ENCODE peak calls at places on chromosomes 6 and 20, in eight cellular contexts. One of them, this sample, is unnamed.

GRCh38 chr6:159969204-159969912 is 476 bp downstream of the IGF2R start:
- DNase-seq in substantia nigra: no peak
- DNase-seq in thoracic aorta: no peak
- DNase-seq in NCI-H2081: no peak
- DNase-seq in IMR-90: peak
- DNase-seq in left ventricle myocardium inferior: peak
- DNase-seq in sciatic nerve: peak
- DNase-seq in cardiac fibroblast: peak
- DNase-seq in this sample: no peak

GRCh38 chr6:66662721-66663120 is 955.7 kb upstream of the EYS start:
- DNase-seq in substantia nigra: no peak
- DNase-seq in thoracic aorta: no peak
- DNase-seq in NCI-H2081: no peak
- DNase-seq in IMR-90: no peak
- DNase-seq in left ventricle myocardium inferior: no peak
- DNase-seq in sciatic nerve: no peak
- DNase-seq in cardiac fibroblast: no peak
- DNase-seq in this sample: no peak

GRCh38 chr20:34947336-34947735 is 8.3 kb downstream of the GSS start:
- DNase-seq in substantia nigra: no peak
- DNase-seq in thoracic aorta: no peak
- DNase-seq in NCI-H2081: no peak
- DNase-seq in IMR-90: no peak
- DNase-seq in left ventricle myocardium inferior: no peak
- DNase-seq in sciatic nerve: no peak
- DNase-seq in cardiac fibroblast: no peak
- DNase-seq in this sample: no peak

GRCh38 chr6:26032387-26033131 is 54.7 kb upstream of the HFE start:
- DNase-seq in substantia nigra: no peak
- DNase-seq in thoracic aorta: no peak
- DNase-seq in NCI-H2081: no peak
- DNase-seq in IMR-90: peak
- DNase-seq in left ventricle myocardium inferior: no peak
- DNase-seq in sciatic nerve: no peak
- DNase-seq in cardiac fibroblast: peak
- DNase-seq in this sample: no peak

GRCh38 chr6:18314317-18314997 is 50.1 kb upstream of the DEK start:
- DNase-seq in substantia nigra: no peak
- DNase-seq in thoracic aorta: no peak
- DNase-seq in NCI-H2081: no peak
- DNase-seq in IMR-90: peak
- DNase-seq in left ventricle myocardium inferior: no peak
- DNase-seq in sciatic nerve: no peak
- DNase-seq in cardiac fibroblast: no peak
- DNase-seq in this sample: no peak

GRCh38 chr6:84882768-84883766 is 118.7 kb upstream of the TBX18 start:
- DNase-seq in substantia nigra: no peak
- DNase-seq in thoracic aorta: no peak
- DNase-seq in NCI-H2081: no peak
- DNase-seq in IMR-90: no peak
- DNase-seq in left ventricle myocardium inferior: no peak
- DNase-seq in sciatic nerve: no peak
- DNase-seq in cardiac fibroblast: no peak
- DNase-seq in this sample: no peak

GRCh38 chr6:10597499-10598001 is 76.4 kb downstream of the GCNT2 start:
- DNase-seq in substantia nigra: no peak
- DNase-seq in thoracic aorta: no peak
- DNase-seq in NCI-H2081: no peak
- DNase-seq in IMR-90: no peak
- DNase-seq in left ventricle myocardium inferior: no peak
- DNase-seq in sciatic nerve: no peak
- DNase-seq in cardiac fibroblast: no peak
- DNase-seq in this sample: no peak

GRCh38 chr6:157143171-157143884 is 180.0 kb downstream of the TMEM242 start:
- DNase-seq in substantia nigra: no peak
- DNase-seq in thoracic aorta: peak
- DNase-seq in NCI-H2081: peak
- DNase-seq in IMR-90: peak
- DNase-seq in left ventricle myocardium inferior: peak
- DNase-seq in sciatic nerve: no peak
- DNase-seq in cardiac fibroblast: peak
- DNase-seq in this sample: no peak

GRCh38 chr20:63322923-63323253 is 29.9 kb downstream of the COL20A1 start:
- DNase-seq in substantia nigra: no peak
- DNase-seq in thoracic aorta: no peak
- DNase-seq in NCI-H2081: no peak
- DNase-seq in IMR-90: no peak
- DNase-seq in left ventricle myocardium inferior: no peak
- DNase-seq in sciatic nerve: no peak
- DNase-seq in cardiac fibroblast: no peak
- DNase-seq in this sample: no peak

GRCh38 chr6:12288844-12289654 is 1.1 kb upstream of the EDN1 start:
- DNase-seq in substantia nigra: no peak
- DNase-seq in thoracic aorta: no peak
- DNase-seq in NCI-H2081: peak
- DNase-seq in IMR-90: peak
- DNase-seq in left ventricle myocardium inferior: peak
- DNase-seq in sciatic nerve: no peak
- DNase-seq in cardiac fibroblast: peak
- DNase-seq in this sample: no peak

GRCh38 chr20:32325706-32326506 is 32.2 kb upstream of the ASXL1 start:
- DNase-seq in substantia nigra: no peak
- DNase-seq in thoracic aorta: no peak
- DNase-seq in NCI-H2081: peak
- DNase-seq in IMR-90: peak
- DNase-seq in left ventricle myocardium inferior: no peak
- DNase-seq in sciatic nerve: no peak
- DNase-seq in cardiac fibroblast: peak
- DNase-seq in this sample: no peak

GRCh38 chr20:25196701-25197120 is 1.2 kb downstream of the ENTPD6 start:
- DNase-seq in substantia nigra: no peak
- DNase-seq in thoracic aorta: no peak
- DNase-seq in NCI-H2081: no peak
- DNase-seq in IMR-90: no peak
- DNase-seq in left ventricle myocardium inferior: no peak
- DNase-seq in sciatic nerve: no peak
- DNase-seq in cardiac fibroblast: no peak
- DNase-seq in this sample: no peak

GRCh38 chr6:67683960-67684359 is 951.1 kb upstream of the ADGRB3 start:
- DNase-seq in substantia nigra: no peak
- DNase-seq in thoracic aorta: no peak
- DNase-seq in NCI-H2081: no peak
- DNase-seq in IMR-90: peak
- DNase-seq in left ventricle myocardium inferior: no peak
- DNase-seq in sciatic nerve: no peak
- DNase-seq in cardiac fibroblast: peak
- DNase-seq in this sample: no peak

GRCh38 chr20:51801220-51801991 is 915 bp downstream of the SALL4 start:
- DNase-seq in substantia nigra: no peak
- DNase-seq in thoracic aorta: no peak
- DNase-seq in NCI-H2081: no peak
- DNase-seq in IMR-90: no peak
- DNase-seq in left ventricle myocardium inferior: no peak
- DNase-seq in sciatic nerve: no peak
- DNase-seq in cardiac fibroblast: no peak
- DNase-seq in this sample: no peak

GRCh38 chr20:8126979-8127378 is 5.1 kb upstream of the PLCB1 start:
- DNase-seq in substantia nigra: no peak
- DNase-seq in thoracic aorta: no peak
- DNase-seq in NCI-H2081: no peak
- DNase-seq in IMR-90: no peak
- DNase-seq in left ventricle myocardium inferior: no peak
- DNase-seq in sciatic nerve: no peak
- DNase-seq in cardiac fibroblast: no peak
- DNase-seq in this sample: no peak

GRCh38 chr20:19433371-19434316 is 221.2 kb downstream of the SLC24A3 start:
- DNase-seq in substantia nigra: no peak
- DNase-seq in thoracic aorta: no peak
- DNase-seq in NCI-H2081: no peak
- DNase-seq in IMR-90: no peak
- DNase-seq in left ventricle myocardium inferior: no peak
- DNase-seq in sciatic nerve: no peak
- DNase-seq in cardiac fibroblast: peak
- DNase-seq in this sample: no peak

GRCh38 chr20:24987244-24987643 is 5.3 kb downstream of the APMAP start:
- DNase-seq in substantia nigra: no peak
- DNase-seq in thoracic aorta: no peak
- DNase-seq in NCI-H2081: no peak
- DNase-seq in IMR-90: peak
- DNase-seq in left ventricle myocardium inferior: no peak
- DNase-seq in sciatic nerve: no peak
- DNase-seq in cardiac fibroblast: no peak
- DNase-seq in this sample: no peak

GRCh38 chr6:148082044-148082443 is 260.6 kb upstream of the SASH1 start:
- DNase-seq in substantia nigra: no peak
- DNase-seq in thoracic aorta: no peak
- DNase-seq in NCI-H2081: no peak
- DNase-seq in IMR-90: no peak
- DNase-seq in left ventricle myocardium inferior: no peak
- DNase-seq in sciatic nerve: no peak
- DNase-seq in cardiac fibroblast: no peak
- DNase-seq in this sample: no peak

GRCh38 chr6:6547111-6547879 is 41.2 kb upstream of the LY86 start:
- DNase-seq in substantia nigra: peak
- DNase-seq in thoracic aorta: peak
- DNase-seq in NCI-H2081: peak
- DNase-seq in IMR-90: peak
- DNase-seq in left ventricle myocardium inferior: peak
- DNase-seq in sciatic nerve: peak
- DNase-seq in cardiac fibroblast: peak
- DNase-seq in this sample: peak

GRCh38 chr6:168180548-168181011 is 101.6 kb upstream of the FRMD1 start:
- DNase-seq in substantia nigra: no peak
- DNase-seq in thoracic aorta: no peak
- DNase-seq in NCI-H2081: no peak
- DNase-seq in IMR-90: no peak
- DNase-seq in left ventricle myocardium inferior: no peak
- DNase-seq in sciatic nerve: no peak
- DNase-seq in cardiac fibroblast: no peak
- DNase-seq in this sample: no peak

GRCh38 chr20:16860914-16861313 is 112.8 kb downstream of the OTOR start:
- DNase-seq in substantia nigra: no peak
- DNase-seq in thoracic aorta: no peak
- DNase-seq in NCI-H2081: no peak
- DNase-seq in IMR-90: no peak
- DNase-seq in left ventricle myocardium inferior: no peak
- DNase-seq in sciatic nerve: no peak
- DNase-seq in cardiac fibroblast: no peak
- DNase-seq in this sample: no peak

GRCh38 chr6:163132050-163132750 is 282.3 kb upstream of the QKI start:
- DNase-seq in substantia nigra: no peak
- DNase-seq in thoracic aorta: no peak
- DNase-seq in NCI-H2081: no peak
- DNase-seq in IMR-90: no peak
- DNase-seq in left ventricle myocardium inferior: no peak
- DNase-seq in sciatic nerve: no peak
- DNase-seq in cardiac fibroblast: no peak
- DNase-seq in this sample: no peak

GRCh38 chr20:59047938-59048680 is 5.5 kb upstream of the PRELID3B start:
- DNase-seq in substantia nigra: no peak
- DNase-seq in thoracic aorta: no peak
- DNase-seq in NCI-H2081: no peak
- DNase-seq in IMR-90: peak
- DNase-seq in left ventricle myocardium inferior: no peak
- DNase-seq in sciatic nerve: no peak
- DNase-seq in cardiac fibroblast: peak
- DNase-seq in this sample: no peak

GRCh38 chr6:19180348-19181073 is 656.7 kb upstream of the ID4 start:
- DNase-seq in substantia nigra: peak
- DNase-seq in thoracic aorta: peak
- DNase-seq in NCI-H2081: no peak
- DNase-seq in IMR-90: no peak
- DNase-seq in left ventricle myocardium inferior: peak
- DNase-seq in sciatic nerve: peak
- DNase-seq in cardiac fibroblast: peak
- DNase-seq in this sample: peak

GRCh38 chr6:30103630-30104179 is 9.2 kb downstream of the TRIM31 start:
- DNase-seq in substantia nigra: no peak
- DNase-seq in thoracic aorta: no peak
- DNase-seq in NCI-H2081: no peak
- DNase-seq in IMR-90: no peak
- DNase-seq in left ventricle myocardium inferior: no peak
- DNase-seq in sciatic nerve: no peak
- DNase-seq in cardiac fibroblast: no peak
- DNase-seq in this sample: no peak

GRCh38 chr6:169190144-169190584 is 63.5 kb downstream of the THBS2 start:
- DNase-seq in substantia nigra: no peak
- DNase-seq in thoracic aorta: peak
- DNase-seq in NCI-H2081: no peak
- DNase-seq in IMR-90: peak
- DNase-seq in left ventricle myocardium inferior: peak
- DNase-seq in sciatic nerve: peak
- DNase-seq in cardiac fibroblast: peak
- DNase-seq in this sample: no peak

GRCh38 chr20:31674895-31675827 is 37.4 kb downstream of the COX4I2 start:
- DNase-seq in substantia nigra: peak
- DNase-seq in thoracic aorta: peak
- DNase-seq in NCI-H2081: no peak
- DNase-seq in IMR-90: peak
- DNase-seq in left ventricle myocardium inferior: peak
- DNase-seq in sciatic nerve: peak
- DNase-seq in cardiac fibroblast: peak
- DNase-seq in this sample: peak

GRCh38 chr20:4434681-4435080 is 287.0 kb upstream of the PRND start:
- DNase-seq in substantia nigra: no peak
- DNase-seq in thoracic aorta: no peak
- DNase-seq in NCI-H2081: no peak
- DNase-seq in IMR-90: peak
- DNase-seq in left ventricle myocardium inferior: no peak
- DNase-seq in sciatic nerve: no peak
- DNase-seq in cardiac fibroblast: no peak
- DNase-seq in this sample: no peak

GRCh38 chr20:1225729-1226313 is at the start of gene RAD21L1:
- DNase-seq in substantia nigra: peak
- DNase-seq in thoracic aorta: no peak
- DNase-seq in NCI-H2081: peak
- DNase-seq in IMR-90: peak
- DNase-seq in left ventricle myocardium inferior: peak
- DNase-seq in sciatic nerve: peak
- DNase-seq in cardiac fibroblast: peak
- DNase-seq in this sample: peak

GRCh38 chr20:46359233-46359751 is 47.1 kb downstream of the ELMO2 start:
- DNase-seq in substantia nigra: no peak
- DNase-seq in thoracic aorta: no peak
- DNase-seq in NCI-H2081: no peak
- DNase-seq in IMR-90: no peak
- DNase-seq in left ventricle myocardium inferior: no peak
- DNase-seq in sciatic nerve: no peak
- DNase-seq in cardiac fibroblast: no peak
- DNase-seq in this sample: peak

GRCh38 chr6:126527016-126527606 is 187.2 kb downstream of the CENPW start:
- DNase-seq in substantia nigra: no peak
- DNase-seq in thoracic aorta: no peak
- DNase-seq in NCI-H2081: no peak
- DNase-seq in IMR-90: no peak
- DNase-seq in left ventricle myocardium inferior: no peak
- DNase-seq in sciatic nerve: no peak
- DNase-seq in cardiac fibroblast: no peak
- DNase-seq in this sample: no peak

GRCh38 chr20:48845000-48845399 is 17.2 kb upstream of the PREX1 start:
- DNase-seq in substantia nigra: no peak
- DNase-seq in thoracic aorta: no peak
- DNase-seq in NCI-H2081: no peak
- DNase-seq in IMR-90: peak
- DNase-seq in left ventricle myocardium inferior: no peak
- DNase-seq in sciatic nerve: no peak
- DNase-seq in cardiac fibroblast: peak
- DNase-seq in this sample: no peak

GRCh38 chr20:57107208-57107607 is 159.2 kb downstream of the BMP7 start:
- DNase-seq in substantia nigra: no peak
- DNase-seq in thoracic aorta: no peak
- DNase-seq in NCI-H2081: no peak
- DNase-seq in IMR-90: no peak
- DNase-seq in left ventricle myocardium inferior: no peak
- DNase-seq in sciatic nerve: no peak
- DNase-seq in cardiac fibroblast: no peak
- DNase-seq in this sample: no peak

GRCh38 chr20:35387334-35387733 is 24.4 kb downstream of the UQCC1 start:
- DNase-seq in substantia nigra: no peak
- DNase-seq in thoracic aorta: no peak
- DNase-seq in NCI-H2081: no peak
- DNase-seq in IMR-90: peak
- DNase-seq in left ventricle myocardium inferior: no peak
- DNase-seq in sciatic nerve: no peak
- DNase-seq in cardiac fibroblast: peak
- DNase-seq in this sample: no peak

This sample was measured in gastrocnemius medialis.